ENCODE peak calls at places on chromosomes 2 and 18, in six cellular contexts. One of them, this sample, is unnamed. For H3K4me1, the result is how much of the 10 kb centered on the place peaks cover.

GRCh38 chr2:7427293-7428060 is 510.3 kb downstream of the RNF144A start:
- DNase-seq in H9: peak
- DNase-seq in IMR-90: peak
- DNase-seq in neuronal stem cell: peak
- DNase-seq in trophoblast cell: no peak
- DNase-seq in H1: peak
- DNase-seq in this sample: peak

GRCh38 chr18:77108821-77109692 is 23.5 kb downstream of the MBP start:
- DNase-seq in H9: no peak
- DNase-seq in IMR-90: no peak
- DNase-seq in neuronal stem cell: no peak
- DNase-seq in trophoblast cell: no peak
- DNase-seq in H1: no peak
- DNase-seq in this sample: no peak

GRCh38 chr2:225031599-225031998 is 10.7 kb downstream of the DOCK10 start:
- DNase-seq in H9: no peak
- DNase-seq in IMR-90: no peak
- DNase-seq in neuronal stem cell: no peak
- DNase-seq in trophoblast cell: no peak
- DNase-seq in H1: no peak
- DNase-seq in this sample: no peak

GRCh38 chr2:69118609-69119008 is 105.6 kb downstream of the ANTXR1 start:
- DNase-seq in H9: no peak
- DNase-seq in IMR-90: peak
- DNase-seq in neuronal stem cell: no peak
- DNase-seq in trophoblast cell: no peak
- DNase-seq in H1: no peak
- DNase-seq in this sample: no peak

GRCh38 chr2:226190479-226191252 is 609.0 kb downstream of the IRS1 start:
- DNase-seq in H9: no peak
- DNase-seq in IMR-90: peak
- DNase-seq in neuronal stem cell: no peak
- DNase-seq in trophoblast cell: no peak
- DNase-seq in H1: no peak
- DNase-seq in this sample: no peak

GRCh38 chr2:161088658-161089350 is 71.4 kb upstream of the TANK start:
- DNase-seq in H9: no peak
- DNase-seq in IMR-90: no peak
- DNase-seq in neuronal stem cell: no peak
- DNase-seq in trophoblast cell: no peak
- DNase-seq in H1: no peak
- DNase-seq in this sample: no peak

GRCh38 chr2:127165539-127165935 is 54.6 kb downstream of the CYP27C1 start:
- DNase-seq in H9: no peak
- DNase-seq in IMR-90: no peak
- DNase-seq in neuronal stem cell: no peak
- DNase-seq in trophoblast cell: no peak
- DNase-seq in H1: no peak
- DNase-seq in this sample: no peak

GRCh38 chr18:24506175-24506574 is 45.7 kb downstream of the HRH4 start:
- DNase-seq in H9: no peak
- DNase-seq in IMR-90: no peak
- DNase-seq in neuronal stem cell: no peak
- DNase-seq in trophoblast cell: no peak
- DNase-seq in H1: no peak
- DNase-seq in this sample: no peak

GRCh38 chr2:173210270-173211196 is 134.9 kb downstream of the MAP3K20 start:
- DNase-seq in H9: peak
- DNase-seq in IMR-90: peak
- DNase-seq in neuronal stem cell: peak
- DNase-seq in trophoblast cell: peak
- DNase-seq in H1: no peak
- DNase-seq in this sample: peak

GRCh38 chr18:4765401-4765800 is 310.3 kb upstream of the DLGAP1 start:
- DNase-seq in H9: peak
- DNase-seq in IMR-90: no peak
- DNase-seq in neuronal stem cell: no peak
- DNase-seq in trophoblast cell: no peak
- DNase-seq in H1: peak
- DNase-seq in this sample: peak

GRCh38 chr2:1663621-1664020 is 80.7 kb downstream of the PXDN start:
- DNase-seq in H9: peak
- DNase-seq in IMR-90: no peak
- DNase-seq in neuronal stem cell: no peak
- DNase-seq in trophoblast cell: no peak
- DNase-seq in H1: no peak
- DNase-seq in this sample: no peak

GRCh38 chr2:71555798-71556454 is 102.6 kb downstream of the DYSF start:
- DNase-seq in H9: no peak
- DNase-seq in IMR-90: no peak
- DNase-seq in neuronal stem cell: no peak
- DNase-seq in trophoblast cell: no peak
- DNase-seq in H1: no peak
- DNase-seq in this sample: no peak

GRCh38 chr2:94994063-94994913 is 31.2 kb upstream of the MAL start:
- DNase-seq in H9: peak
- DNase-seq in IMR-90: no peak
- DNase-seq in neuronal stem cell: no peak
- DNase-seq in trophoblast cell: no peak
- DNase-seq in H1: no peak
- DNase-seq in this sample: no peak

GRCh38 chr2:192555740-192556139 is 361.0 kb upstream of the TMEFF2 start:
- DNase-seq in H9: no peak
- DNase-seq in IMR-90: no peak
- DNase-seq in neuronal stem cell: no peak
- DNase-seq in trophoblast cell: no peak
- DNase-seq in H1: no peak
- DNase-seq in this sample: no peak

GRCh38 chr2:229118336-229118735 is 152.8 kb downstream of the PID1 start:
- DNase-seq in H9: no peak
- DNase-seq in IMR-90: no peak
- DNase-seq in neuronal stem cell: no peak
- DNase-seq in trophoblast cell: no peak
- DNase-seq in H1: no peak
- DNase-seq in this sample: no peak

GRCh38 chr2:15378148-15378908 is 182.8 kb downstream of the NBAS start:
- DNase-seq in H9: no peak
- DNase-seq in IMR-90: no peak
- DNase-seq in neuronal stem cell: no peak
- DNase-seq in trophoblast cell: no peak
- DNase-seq in H1: no peak
- DNase-seq in this sample: no peak

GRCh38 chr18:55878224-55878623 is 290.2 kb upstream of the TCF4 start:
- DNase-seq in H9: no peak
- DNase-seq in IMR-90: peak
- DNase-seq in neuronal stem cell: no peak
- DNase-seq in trophoblast cell: no peak
- DNase-seq in H1: no peak
- DNase-seq in this sample: no peak

GRCh38 chr2:73339171-73339678 is 45.9 kb upstream of the EGR4 start:
- DNase-seq in H9: no peak
- DNase-seq in IMR-90: no peak
- DNase-seq in neuronal stem cell: no peak
- DNase-seq in trophoblast cell: no peak
- DNase-seq in H1: no peak
- DNase-seq in this sample: no peak

GRCh38 chr18:48952287-48953095 is 1.7 kb upstream of the SMAD7 start:
- DNase-seq in H9: peak
- DNase-seq in IMR-90: peak
- DNase-seq in neuronal stem cell: peak
- DNase-seq in trophoblast cell: peak
- DNase-seq in H1: no peak
- DNase-seq in this sample: peak

GRCh38 chr2:210445116-210445707 is 31.3 kb downstream of the LANCL1 start:
- DNase-seq in H9: no peak
- DNase-seq in IMR-90: peak
- DNase-seq in neuronal stem cell: no peak
- DNase-seq in trophoblast cell: peak
- DNase-seq in H1: no peak
- DNase-seq in this sample: peak

GRCh38 chr2:132550945-132551344 is 119.1 kb downstream of the LYPD1 start:
- DNase-seq in H9: no peak
- DNase-seq in IMR-90: no peak
- DNase-seq in neuronal stem cell: no peak
- DNase-seq in trophoblast cell: no peak
- DNase-seq in H1: no peak
- DNase-seq in this sample: no peak

GRCh38 chr2:178273787-178274360 is 79.6 kb downstream of the OSBPL6 start:
- DNase-seq in H9: no peak
- DNase-seq in IMR-90: no peak
- DNase-seq in neuronal stem cell: no peak
- DNase-seq in trophoblast cell: no peak
- DNase-seq in H1: no peak
- DNase-seq in this sample: peak

GRCh38 chr2:70133521-70134348 is 46.5 kb downstream of the PCBP1 start:
- DNase-seq in H9: no peak
- DNase-seq in IMR-90: no peak
- DNase-seq in neuronal stem cell: no peak
- DNase-seq in trophoblast cell: peak
- DNase-seq in H1: no peak
- DNase-seq in this sample: no peak

GRCh38 chr2:219488149-219488843 is 10.4 kb upstream of the GMPPA start:
- DNase-seq in H9: no peak
- DNase-seq in IMR-90: no peak
- DNase-seq in neuronal stem cell: no peak
- DNase-seq in trophoblast cell: no peak
- DNase-seq in H1: no peak
- DNase-seq in this sample: no peak

GRCh38 chr2:88690591-88691338 is 708 bp upstream of the RPIA start:
- DNase-seq in H9: peak
- DNase-seq in IMR-90: peak
- DNase-seq in neuronal stem cell: no peak
- DNase-seq in trophoblast cell: peak
- DNase-seq in H1: no peak
- DNase-seq in this sample: no peak

GRCh38 chr18:31516432-31516831 is 18.5 kb downstream of the DSG2 start:
- DNase-seq in H9: no peak
- DNase-seq in IMR-90: no peak
- DNase-seq in neuronal stem cell: no peak
- DNase-seq in trophoblast cell: no peak
- DNase-seq in H1: no peak
- DNase-seq in this sample: peak

GRCh38 chr18:26440644-26441043 is 107.7 kb downstream of the KCTD1 start:
- DNase-seq in H9: no peak
- DNase-seq in IMR-90: no peak
- DNase-seq in neuronal stem cell: no peak
- DNase-seq in trophoblast cell: no peak
- DNase-seq in H1: no peak
- DNase-seq in this sample: no peak

GRCh38 chr2:223043164-223043941 is 8.6 kb upstream of the KCNE4 start:
- DNase-seq in H9: no peak
- DNase-seq in IMR-90: no peak
- DNase-seq in neuronal stem cell: no peak
- DNase-seq in trophoblast cell: no peak
- DNase-seq in H1: no peak
- DNase-seq in this sample: no peak
- H2BK120ac ChIP-seq in H9: no peak
- H2BK120ac ChIP-seq in IMR-90: peak
- H2BK120ac ChIP-seq in neuronal stem cell: no peak
- H2BK120ac ChIP-seq in trophoblast cell: peak
- H2BK120ac ChIP-seq in H1: no peak
- H2BK120ac ChIP-seq in this sample: no peak

DNA sequence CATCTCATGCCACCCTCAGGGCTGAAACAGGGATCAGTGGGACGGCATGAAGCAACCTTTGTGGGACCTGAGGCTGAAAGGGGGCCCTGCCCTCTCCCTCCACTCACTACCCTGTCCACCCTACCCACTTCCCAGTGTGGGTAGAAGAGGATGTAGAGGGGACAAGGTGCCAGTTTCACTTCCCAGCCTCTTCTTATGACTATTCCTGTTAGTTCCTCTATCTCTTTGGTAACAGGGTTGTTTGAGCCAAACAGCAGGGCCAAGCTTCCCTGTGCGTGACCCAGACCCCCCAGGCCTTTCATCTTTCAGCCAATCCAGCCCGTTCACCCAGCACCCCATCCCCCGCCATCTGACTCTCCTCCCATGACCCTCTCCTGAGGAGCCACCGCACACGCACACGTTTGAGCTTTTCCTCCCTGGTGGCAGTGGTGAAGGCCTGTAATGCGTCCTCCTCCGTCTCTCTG is 82.3 kb downstream of the STPG4 start:
- DNase-seq in H9: no peak
- DNase-seq in IMR-90: no peak
- DNase-seq in neuronal stem cell: no peak
- DNase-seq in trophoblast cell: peak
- DNase-seq in H1: no peak
- DNase-seq in this sample: no peak
- H3K4me1 ChIP-seq in H9: under half
- H3K4me1 ChIP-seq in IMR-90: half or more
- H3K4me1 ChIP-seq in neuronal stem cell: under half
- H3K4me1 ChIP-seq in trophoblast cell: half or more
- H3K4me1 ChIP-seq in H1: under half
- H3K4me1 ChIP-seq in this sample: under half

GRCh38 chr2:102046135-102046901 is 54.6 kb downstream of the IL1R2 start:
- DNase-seq in H9: no peak
- DNase-seq in IMR-90: peak
- DNase-seq in neuronal stem cell: no peak
- DNase-seq in trophoblast cell: no peak
- DNase-seq in H1: no peak
- DNase-seq in this sample: no peak
- H2BK120ac ChIP-seq in H9: no peak
- H2BK120ac ChIP-seq in IMR-90: peak
- H2BK120ac ChIP-seq in neuronal stem cell: no peak
- H2BK120ac ChIP-seq in trophoblast cell: peak
- H2BK120ac ChIP-seq in H1: no peak
- H2BK120ac ChIP-seq in this sample: no peak

DNA sequence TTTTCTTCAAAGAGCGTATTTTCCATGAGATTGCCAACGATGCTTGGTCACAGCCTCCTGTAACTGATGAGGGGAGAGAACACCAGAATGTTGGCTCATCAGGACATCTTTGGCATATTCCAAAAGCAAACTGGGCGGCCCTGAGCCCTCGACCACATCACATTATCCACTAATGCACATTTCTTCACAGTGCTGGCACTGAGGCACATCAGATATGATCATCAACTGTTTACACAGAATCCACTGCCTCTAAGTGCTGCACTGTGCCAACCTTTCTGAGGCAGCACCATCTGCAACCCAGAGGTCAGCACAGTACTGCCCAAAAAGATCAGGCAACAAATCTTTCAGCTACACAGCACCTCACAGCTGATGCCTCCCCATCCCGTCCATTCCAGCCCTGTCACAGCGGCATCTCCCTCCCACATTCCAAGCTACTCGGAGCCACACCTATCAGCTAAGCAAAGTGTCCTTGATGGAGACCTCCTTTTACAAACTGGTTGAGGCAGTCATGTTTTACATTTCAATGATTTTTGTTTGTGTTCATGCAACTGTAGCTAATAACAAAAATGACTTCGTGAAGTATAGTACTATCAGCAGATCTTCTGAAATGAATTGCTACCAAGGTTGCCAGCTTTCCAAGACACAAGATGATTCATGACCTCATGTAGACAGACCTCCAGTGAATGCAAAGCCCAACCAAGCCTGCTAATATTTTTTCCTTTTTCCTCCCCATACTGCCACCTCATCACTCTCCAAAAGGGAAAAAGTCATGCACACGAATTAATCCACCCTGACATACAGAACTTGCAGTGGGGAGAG is 32.3 kb downstream of the MYO5B start:
- DNase-seq in H9: no peak
- DNase-seq in IMR-90: no peak
- DNase-seq in neuronal stem cell: no peak
- DNase-seq in trophoblast cell: peak
- DNase-seq in H1: no peak
- DNase-seq in this sample: peak
- H3K4me1 ChIP-seq in H9: under half
- H3K4me1 ChIP-seq in IMR-90: under half
- H3K4me1 ChIP-seq in neuronal stem cell: under half
- H3K4me1 ChIP-seq in trophoblast cell: under half
- H3K4me1 ChIP-seq in H1: under half
- H3K4me1 ChIP-seq in this sample: under half